ENCODE peak calls at places on chromosome 16, in seven cellular contexts. K is activated B cell treated with CpG ODN at 0.5 μM for 24 hours, O is tibial nerve, X is pancreas, F is AG04450, P is suprapubic skin, Y is heart left ventricle. V is an unnamed sample.

GRCh38 chr16:57859331-57859730 is 57.0 kb upstream of the KIFC3 start:
- DNase-seq in K (no peak), O (no peak), X (no peak), F (no peak), P (no peak), Y (no peak), V (peak; percentile 85)

GRCh38 chr16:11670171-11671131 is 2.2 kb downstream of the SNN start:
- DNase-seq in K (peak; percentile 47), O (no peak), X (no peak), F (no peak), P (no peak), Y (peak; percentile 60), V (no peak)

GRCh38 chr16:82524939-82525338 is 101.8 kb upstream of the CDH13 start:
- DNase-seq in K (no peak), O (no peak), X (no peak), F (no peak), P (no peak), Y (no peak), V (no peak)

GRCh38 chr16:85471469-85472431 is 141.4 kb upstream of the GSE1 start:
- DNase-seq in K (no peak), O (no peak), X (no peak), F (no peak), P (no peak), Y (no peak), V (no peak)

GRCh38 chr16:14539631-14540030 is 90.4 kb downstream of the PARN start:
- DNase-seq in K (no peak), O (no peak), X (no peak), F (no peak), P (no peak), Y (no peak), V (peak; percentile 14)

GRCh38 chr16:85142129-85142513 is 29.8 kb upstream of the CIBAR2 start:
- DNase-seq in K (no peak), O (no peak), X (no peak), F (no peak), P (no peak), Y (no peak), V (no peak)

GRCh38 chr16:14097182-14097951 is 26.2 kb downstream of the MRTFB start:
- DNase-seq in K (no peak), O (no peak), X (peak; percentile 80), F (no peak), P (no peak), Y (no peak), V (no peak)

GRCh38 chr16:25106567-25107465 is 4.7 kb upstream of the LCMT1 start:
- DNase-seq in K (peak; percentile 72), O (peak; percentile 90), X (peak; percentile 95), F (peak; percentile 45), P (peak; percentile 98), Y (peak; percentile 97), V (peak; percentile 86)

GRCh38 chr16:71933913-71934696 is 38.8 kb downstream of the IST1 start:
- DNase-seq in K (no peak), O (no peak), X (no peak), F (no peak), P (no peak), Y (no peak), V (peak; percentile 86)

GRCh38 chr16:21001262-21001661 is 100.7 kb downstream of the LYRM1 start:
- DNase-seq in K (no peak), O (no peak), X (no peak), F (no peak), P (no peak), Y (no peak), V (peak; percentile 33)

GRCh38 chr16:67389911-67390815 is 3.1 kb downstream of the TPPP3 start:
- DNase-seq in K (no peak), O (peak; percentile 49), X (peak; percentile 52), F (no peak), P (peak; percentile 74), Y (no peak), V (no peak)

GRCh38 chr16:77961811-77962210 is 60.5 kb upstream of the CLEC3A start:
- DNase-seq in K (no peak), O (no peak), X (no peak), F (no peak), P (no peak), Y (no peak), V (no peak)

GRCh38 chr16:81729451-81729850 is 49.6 kb upstream of the PLCG2 start:
- DNase-seq in K (no peak), O (no peak), X (no peak), F (no peak), P (no peak), Y (no peak), V (no peak)

GRCh38 chr16:85462405-85463227 is 150.5 kb upstream of the GSE1 start:
- DNase-seq in K (no peak), O (no peak), X (no peak), F (no peak), P (no peak), Y (peak; percentile 77), V (no peak)

GRCh38 chr16:85396879-85397871 is 215.9 kb upstream of the GSE1 start:
- DNase-seq in K (no peak), O (no peak), X (peak; percentile 12), F (no peak), P (no peak), Y (peak; percentile 60), V (peak; percentile 53)

GRCh38 chr16:4506450-4506849 is 30.3 kb downstream of the HMOX2 start:
- DNase-seq in K (peak; percentile 31), O (peak; percentile 76), X (peak; percentile 52), F (no peak), P (no peak), Y (no peak), V (peak; percentile 90)

GRCh38 chr16:75096730-75097129 is 19.9 kb downstream of the LDHD start:
- DNase-seq in K (no peak), O (no peak), X (peak; percentile 58), F (no peak), P (no peak), Y (no peak), V (no peak)
- TF ChIP-seq CTCF in K (no peak), O (no peak), X (no peak), F (peak; percentile 50), P (peak; percentile 32), Y (no peak), V (peak; percentile 49)

GRCh38 chr16:87376660-87377059 is 6.9 kb downstream of the FBXO31 start:
- DNase-seq in K (no peak), O (no peak), X (no peak), F (no peak), P (no peak), Y (peak; percentile 17), V (no peak)

GRCh38 chr16:87371261-87371866 is 12.2 kb downstream of the FBXO31 start:
- DNase-seq in K (no peak), O (no peak), X (no peak), F (no peak), P (no peak), Y (peak; percentile 49), V (no peak)

GRCh38 chr16:87374313-87374712 is 9.3 kb downstream of the FBXO31 start:
- DNase-seq in K (no peak), O (no peak), X (no peak), F (no peak), P (no peak), Y (peak; percentile 7), V (no peak)

GRCh38 chr16:87372305-87372704 is 11.3 kb downstream of the FBXO31 start:
- DNase-seq in K (no peak), O (no peak), X (no peak), F (no peak), P (no peak), Y (peak; percentile 4), V (no peak)

DNA sequence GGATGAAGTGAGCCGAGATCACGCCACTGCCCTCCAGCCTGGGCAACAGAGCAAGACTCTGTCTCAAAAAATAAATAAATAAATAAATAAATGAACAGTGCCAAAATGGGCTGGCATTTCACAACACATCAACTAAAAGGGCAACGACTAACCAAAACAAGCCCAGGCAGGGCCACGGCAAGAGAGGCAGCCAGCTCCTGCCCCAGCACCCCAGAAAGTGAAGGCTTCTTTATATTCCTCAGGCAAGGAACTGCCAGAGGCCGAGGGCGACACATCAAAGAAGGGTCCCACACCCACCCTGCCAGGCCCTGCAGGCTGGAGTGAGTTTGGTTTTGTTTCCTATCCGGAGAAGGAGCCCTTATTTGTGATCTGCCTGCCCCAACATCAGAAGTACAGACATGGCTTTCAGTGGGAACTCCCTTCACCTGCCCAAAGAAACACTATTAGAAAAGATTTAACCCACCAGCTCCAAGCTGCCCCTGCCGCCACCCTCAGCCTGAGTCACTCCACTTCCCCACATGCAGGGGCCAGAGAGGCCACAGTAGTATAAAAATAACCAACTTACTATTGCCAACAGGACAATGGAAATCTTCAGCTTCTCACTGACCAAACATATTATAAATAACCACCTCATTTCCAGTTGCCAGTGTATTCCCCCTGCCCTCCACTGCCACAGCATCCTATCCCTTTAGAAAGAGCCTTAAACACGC is 8.0 kb downstream of the FBXO31 start:
- DNase-seq in K (no peak), O (no peak), X (no peak), F (no peak), P (no peak), Y (peak; percentile 47), V (peak; percentile 60)
- TF ChIP-seq CTCF in K (no peak), O (no peak), X (no peak), F (no peak), P (no peak), Y (no peak), V (no peak)

GRCh38 chr16:8869212-8869987 is 594 bp upstream of the CARHSP1 start:
- DNase-seq in K (no peak), O (no peak), X (no peak), F (no peak), P (no peak), Y (no peak), V (no peak)
- TF ChIP-seq CTCF in K (no peak), O (no peak), X (no peak), F (no peak), P (no peak), Y (no peak), V (no peak)

DNA sequence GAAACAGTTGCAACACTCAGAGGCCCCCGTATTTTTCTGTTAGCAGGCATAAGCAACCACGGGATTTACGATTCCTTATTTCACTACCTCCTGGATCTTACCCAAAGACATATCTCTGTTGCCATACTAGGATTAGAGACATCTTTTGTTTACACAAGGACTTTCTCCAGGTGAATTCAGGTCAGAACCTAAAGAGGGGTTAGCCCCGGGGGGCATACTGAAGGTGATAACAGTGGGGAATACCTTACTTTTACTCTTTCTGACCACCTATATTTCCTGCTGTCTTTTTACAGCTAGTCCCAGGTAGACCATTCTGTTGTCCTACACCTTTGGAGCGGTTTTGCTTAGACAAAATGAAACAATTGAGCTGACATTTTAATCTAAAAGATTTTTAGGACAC is 27.9 kb upstream of the CDH8 start:
- DNase-seq in K (no peak), O (no peak), X (no peak), F (no peak), P (no peak), Y (no peak), V (no peak)
- TF ChIP-seq CTCF in K (no peak), O (no peak), X (no peak), F (no peak), P (no peak), Y (no peak), V (no peak)

GRCh38 chr16:55698331-55698730 is 42.5 kb downstream of the SLC6A2 start:
- DNase-seq in K (no peak), O (no peak), X (no peak), F (no peak), P (no peak), Y (no peak), V (no peak)
- TF ChIP-seq CTCF in K (no peak), O (no peak), X (no peak), F (no peak), P (no peak), Y (no peak), V (no peak)

GRCh38 chr16:88815901-88816589 is 4.3 kb upstream of the APRT start:
- DNase-seq in K (peak; percentile 66), O (no peak), X (no peak), F (no peak), P (no peak), Y (no peak), V (no peak)
- TF ChIP-seq CTCF in K (no peak), O (peak; percentile 72), X (peak; percentile 75), F (peak; percentile 65), P (peak; percentile 58), Y (peak; percentile 71), V (peak; percentile 69)

V was measured in choroid plexus epithelial cell.